ENCODE peak calls at places on chromosomes 6 and 20, in nine cellular contexts. V is A549, D is SK-N-SH, X is PC-9, K is lower lobe of right lung, J is neuronal stem cell, G is mesendoderm, B is ascending aorta, L is IMR-90. N is an unnamed sample.
A peak's percentile ranks its signal among the peaks of the same experiment; 100 is the strongest.

GRCh38 chr6:13565921-13566320 is 8.5 kb upstream of the SIRT5 start:
- DNase-seq in V (no peak), D (no peak), X (no peak), K (no peak), J (no peak), G (no peak), B (no peak), L (no peak), N (no peak)

GRCh38 chr6:82363368-82364086 is at the start of gene TPBG:
- DNase-seq in V (peak; percentile 46), D (peak; percentile 78), X (peak; percentile 71), K (peak; percentile 59), J (peak; percentile 81), G (peak; percentile 95), B (no peak), L (peak; percentile 82), N (peak; percentile 58)

GRCh38 chr6:40807484-40807883 is 220.3 kb upstream of the LRFN2 start:
- DNase-seq in V (no peak), D (no peak), X (no peak), K (no peak), J (no peak), G (no peak), B (no peak), L (no peak), N (no peak)

GRCh38 chr6:111922454-111923297 is 49.4 kb upstream of the FYN start:
- DNase-seq in V (no peak), D (no peak), X (no peak), K (no peak), J (no peak), G (peak; percentile 27), B (no peak), L (peak; percentile 59), N (no peak)

GRCh38 chr6:37523412-37523811 is 23.7 kb upstream of the CCDC167 start:
- DNase-seq in V (no peak), D (no peak), X (no peak), K (no peak), J (no peak), G (no peak), B (no peak), L (no peak), N (no peak)

GRCh38 chr20:21901470-21902275 is 196.2 kb downstream of the PAX1 start:
- DNase-seq in V (no peak), D (no peak), X (no peak), K (no peak), J (no peak), G (no peak), B (no peak), L (no peak), N (no peak)

GRCh38 chr6:157615411-157615763 is 207.7 kb upstream of the SNX9 start:
- DNase-seq in V (no peak), D (no peak), X (no peak), K (no peak), J (no peak), G (no peak), B (no peak), L (no peak), N (no peak)

GRCh38 chr6:15025416-15025815 is 220.5 kb upstream of the JARID2 start:
- DNase-seq in V (no peak), D (no peak), X (no peak), K (no peak), J (no peak), G (no peak), B (no peak), L (no peak), N (no peak)

GRCh38 chr20:59032713-59033059 is 551 bp upstream of the ATP5F1E start:
- DNase-seq in V (peak; percentile 46), D (peak; percentile 64), X (no peak), K (no peak), J (no peak), G (peak; percentile 83), B (no peak), L (peak; percentile 27), N (no peak)

GRCh38 chr20:62193079-62194025 is 10.5 kb downstream of the MTG2 start:
- DNase-seq in V (no peak), D (no peak), X (no peak), K (peak; percentile 20), J (no peak), G (no peak), B (no peak), L (no peak), N (no peak)

GRCh38 chr6:120735641-120736040 is 598.6 kb downstream of the TBC1D32 start:
- DNase-seq in V (no peak), D (no peak), X (no peak), K (no peak), J (no peak), G (no peak), B (no peak), L (no peak), N (no peak)

GRCh38 chr6:83974409-83975050 is 59.0 kb upstream of the MRAP2 start:
- DNase-seq in V (no peak), D (no peak), X (no peak), K (no peak), J (no peak), G (peak; percentile 13), B (no peak), L (no peak), N (no peak)

GRCh38 chr6:159463440-159463839 is 229.6 kb downstream of the SOD2 start:
- DNase-seq in V (no peak), D (peak; percentile 31), X (no peak), K (no peak), J (no peak), G (peak; percentile 65), B (no peak), L (peak; percentile 10), N (peak; percentile 7)

GRCh38 chr20:610130-611046 is at the start of gene TCF15:
- DNase-seq in V (no peak), D (peak; percentile 100), X (no peak), K (peak; percentile 30), J (peak; percentile 70), G (peak; percentile 78), B (no peak), L (no peak), N (no peak)

GRCh38 chr6:122789862-122790739 is 1.0 kb downstream of the SMPDL3A start:
- DNase-seq in V (peak; percentile 46), D (peak; percentile 34), X (peak; percentile 6), K (no peak), J (no peak), G (peak; percentile 60), B (no peak), L (peak; percentile 30), N (peak; percentile 41)

DNA sequence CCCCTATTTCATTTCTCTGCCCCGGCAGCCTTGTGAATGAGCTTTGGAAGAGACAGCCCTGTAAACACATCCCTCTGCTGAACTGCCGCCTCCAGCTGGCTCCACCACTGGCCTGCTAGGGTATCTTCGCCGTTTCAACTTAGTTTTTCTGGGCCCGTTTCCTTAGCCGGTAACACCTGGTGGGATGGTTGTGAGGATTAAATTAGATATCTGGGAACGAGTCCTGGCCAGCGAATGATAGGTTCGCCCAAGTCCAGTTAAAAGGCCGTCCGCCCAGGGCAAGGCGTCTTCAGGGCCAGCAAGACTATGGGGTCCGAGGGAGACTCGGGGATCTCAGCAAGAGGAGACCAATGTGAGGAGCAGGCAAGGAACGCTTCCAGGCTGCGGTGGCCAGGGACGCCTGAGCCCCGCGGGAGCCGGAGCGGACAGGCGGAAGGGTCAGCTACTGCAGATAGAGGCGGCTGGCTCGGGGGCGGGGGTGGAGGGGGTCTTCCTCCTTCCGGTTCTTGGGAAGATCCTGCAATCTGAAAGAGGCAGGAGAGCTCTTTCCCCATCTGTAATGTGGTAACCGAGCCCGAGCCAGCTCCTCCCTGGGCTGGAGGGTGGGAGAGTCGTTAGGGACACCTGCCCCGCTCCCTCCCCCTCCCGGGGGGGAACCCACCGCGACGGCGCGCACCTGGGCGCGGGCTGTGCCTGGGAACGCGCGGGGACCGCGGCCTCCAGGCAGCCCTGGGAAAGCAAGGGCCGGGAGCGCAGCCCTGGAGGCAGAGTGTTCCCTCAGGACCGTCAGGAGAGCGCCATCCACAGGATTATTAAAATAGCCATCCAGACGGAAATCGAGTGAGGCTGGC is 4.5 kb upstream of the PTCRA start:
- DNase-seq in V (no peak), D (peak; percentile 32), X (no peak), K (no peak), J (peak; percentile 60), G (peak; percentile 93), B (no peak), L (no peak), N (no peak)
- H3K4me3 ChIP-seq in V (no peak overlapping the region), D (no peak overlapping the region), X (no peak overlapping the region), K (peak overlapping the region; percentile 34), J (peak overlapping the region; percentile 87), G (peak overlapping the region; percentile 66), B (peak overlapping the region; percentile 30), L (no peak overlapping the region), N (no peak overlapping the region)

GRCh38 chr6:105981888-105982358 is 104.2 kb upstream of the PRDM1 start:
- DNase-seq in V (no peak), D (no peak), X (no peak), K (no peak), J (no peak), G (no peak), B (no peak), L (no peak), N (no peak)
- H3K4me3 ChIP-seq in V (no peak overlapping the region), D (no peak overlapping the region), X (no peak overlapping the region), K (no peak overlapping the region), J (peak overlapping the region; percentile 65), G (no peak overlapping the region), B (peak overlapping the region; percentile 25), L (no peak overlapping the region), N (no peak overlapping the region)

GRCh38 chr20:17568045-17568788 is 1.7 kb upstream of the DSTN start:
- DNase-seq in V (no peak), D (no peak), X (peak; percentile 25), K (no peak), J (no peak), G (peak; percentile 14), B (no peak), L (no peak), N (no peak)
- H3K4me3 ChIP-seq in V (peak overlapping the region; percentile 87), D (peak overlapping the region; percentile 66), X (peak overlapping the region; percentile 61), K (peak overlapping the region; percentile 97), J (no peak overlapping the region), G (peak overlapping the region; percentile 76), B (peak overlapping the region; percentile 18), L (no peak overlapping the region), N (no peak overlapping the region)

GRCh38 chr20:53918949-53919361 is 151.4 kb downstream of the BCAS1 start:
- DNase-seq in V (no peak), D (peak; percentile 52), X (no peak), K (no peak), J (no peak), G (peak; percentile 98), B (no peak), L (no peak), N (no peak)
- H3K4me3 ChIP-seq in V (no peak overlapping the region), D (no peak overlapping the region), X (no peak overlapping the region), K (no peak overlapping the region), J (no peak overlapping the region), G (no peak overlapping the region), B (no peak overlapping the region), L (no peak overlapping the region), N (no peak overlapping the region)

N was measured in MM.1S.